ENCODE peak calls at places on chromosomes 6 and 20, in four cellular contexts. L is NCI-H345, T is left colon, U is HFFc6. Z is an unnamed sample.

GRCh38 chr6:9233226-9233625 is 797.9 kb upstream of the SLC35B3 start:
- DNase-seq in U (no peak), L (no peak), T (no peak), Z (no peak)

GRCh38 chr6:107113460-107114212 is 1.7 kb downstream of the BEND3 start:
- DNase-seq in L (peak), U (no peak), T (peak), Z (peak)

GRCh38 chr20:24753136-24753535 is 195.9 kb upstream of the CST7 start:
- DNase-seq in T (no peak), L (no peak), U (no peak), Z (no peak)

GRCh38 chr6:161349886-161350285 is 76.0 kb upstream of the AGPAT4 start:
- DNase-seq in T (no peak), L (no peak), U (no peak), Z (no peak)

GRCh38 chr6:144103026-144103563 is 7.7 kb upstream of the SF3B5 start:
- DNase-seq in T (no peak), U (no peak), L (no peak), Z (no peak)

GRCh38 chr20:17612287-17612974 is 42.6 kb downstream of the DSTN start:
- DNase-seq in L (no peak), U (peak), T (peak), Z (no peak)

GRCh38 chr6:38554700-38555413 is 84.9 kb downstream of the BTBD9 start:
- DNase-seq in T (no peak), L (no peak), U (peak), Z (no peak)

GRCh38 chr20:20184711-20185110 is 132.4 kb downstream of the CFAP61 start:
- DNase-seq in U (no peak), T (no peak), L (no peak), Z (no peak)

GRCh38 chr6:143528164-143528811 is 16.8 kb upstream of the FUCA2 start:
- DNase-seq in L (no peak), U (no peak), T (no peak), Z (no peak)

GRCh38 chr6:103367212-103367611 is 1492.5 kb downstream of the HACE1 start:
- DNase-seq in L (no peak), T (no peak), U (no peak), Z (no peak)